ENCODE peak calls at places on chromosome 6, in five cellular contexts. O is mesendoderm, F is HCT116, E is keratinocyte, U is endodermal cell. T is an unnamed sample.

GRCh38 chr6:131966443-131966842 is 15.3 kb upstream of the CCN2 start:
- DNase-seq in O (no peak), F (no peak), U (no peak), E (no peak), T (peak; percentile 48)

GRCh38 chr6:20647585-20647984 is 113.3 kb downstream of the CDKAL1 start:
- DNase-seq in O (no peak), U (no peak), E (no peak), F (no peak), T (no peak)

GRCh38 chr6:21597706-21598273 is 4.2 kb downstream of the SOX4 start:
- DNase-seq in U (no peak), F (no peak), O (no peak), E (no peak), T (no peak)

GRCh38 chr6:293185-294174 is 1.2 kb downstream of the DUSP22 start:
- DNase-seq in O (peak; percentile 41), U (peak; percentile 69), F (no peak), E (no peak), T (peak; percentile 55)

GRCh38 chr6:72267470-72267869 is 354.4 kb upstream of the KCNQ5 start:
- DNase-seq in F (no peak), O (no peak), U (no peak), E (no peak), T (no peak)

GRCh38 chr6:3653528-3654070 is 97.9 kb downstream of the PXDC1 start:
- DNase-seq in U (no peak), O (no peak), E (no peak), F (no peak), T (no peak)

GRCh38 chr6:33116881-33117711 is 41.3 kb downstream of the HLA-DPB1 start:
- DNase-seq in F (no peak), O (peak; percentile 72), U (peak; percentile 79), E (no peak), T (no peak)

GRCh38 chr6:53718597-53719460 is 53.3 kb upstream of the KLHL31 start:
- DNase-seq in O (peak; percentile 72), E (peak; percentile 32), U (no peak), F (peak; percentile 65), T (peak; percentile 52)

GRCh38 chr6:119240257-119241123 is 109.1 kb downstream of the MAN1A1 start:
- DNase-seq in O (peak; percentile 69), E (no peak), U (peak; percentile 52), F (no peak), T (no peak)

GRCh38 chr6:56091159-56091869 is 156.1 kb downstream of the COL21A1 start:
- DNase-seq in O (no peak), U (no peak), E (peak; percentile 15), F (peak; percentile 26), T (no peak)

GRCh38 chr6:137734875-137735182 is 132.2 kb upstream of the TNFAIP3 start:
- DNase-seq in E (no peak), F (no peak), O (no peak), U (no peak), T (no peak)

GRCh38 chr6:142796024-142796423 is 149.0 kb downstream of the HIVEP2 start:
- DNase-seq in U (no peak), O (no peak), F (no peak), E (no peak), T (no peak)

GRCh38 chr6:82374481-82374880 is 10.9 kb downstream of the TPBG start:
- DNase-seq in E (no peak), O (no peak), U (no peak), F (no peak), T (no peak)

GRCh38 chr6:2940010-2940850 is 31.1 kb downstream of the SERPINB6 start:
- DNase-seq in O (no peak), E (no peak), U (peak; percentile 52), F (no peak), T (peak; percentile 27)

GRCh38 chr6:41546475-41546865 is 289 bp downstream of the FOXP4 start:
- DNase-seq in U (no peak), O (no peak), F (no peak), E (no peak), T (no peak)
- H3K4me1 ChIP-seq in U (peaks cover 24% of the 10 kb centered on the region), O (peaks cover 18% of the 10 kb centered on the region), F (no peaks in the 10 kb centered on the region), E (peaks cover 19% of the 10 kb centered on the region), T (peaks cover 16% of the 10 kb centered on the region)

GRCh38 chr6:66362888-66363287 is 655.9 kb upstream of the EYS start:
- DNase-seq in F (no peak), U (no peak), O (no peak), E (no peak), T (no peak)

GRCh38 chr6:66361886-66362285 is 654.9 kb upstream of the EYS start:
- DNase-seq in U (no peak), F (no peak), O (no peak), E (no peak), T (no peak)
- H3K4me1 ChIP-seq in U (no peaks in the 10 kb centered on the region), F (no peaks in the 10 kb centered on the region), O (no peaks in the 10 kb centered on the region), E (no peaks in the 10 kb centered on the region), T (no peaks in the 10 kb centered on the region)

GRCh38 chr6:90156861-90157260 is 139.8 kb downstream of the BACH2 start:
- DNase-seq in E (no peak), O (no peak), U (no peak), F (no peak), T (no peak)
- H3K4me1 ChIP-seq in E (peaks cover 9% of the 10 kb centered on the region), O (no peaks in the 10 kb centered on the region), U (no peaks in the 10 kb centered on the region), F (no peaks in the 10 kb centered on the region), T (peaks cover 5% of the 10 kb centered on the region)

GRCh38 chr6:26534681-26535465 is 3.3 kb upstream of the HMGN4 start:
- DNase-seq in U (no peak), O (no peak), F (no peak), E (no peak), T (no peak)
- H3K4me1 ChIP-seq in U (peaks cover 2% of the 10 kb centered on the region), O (no peaks in the 10 kb centered on the region), F (peaks cover 11% of the 10 kb centered on the region), E (peaks cover 18% of the 10 kb centered on the region), T (peaks cover 6% of the 10 kb centered on the region)

DNA sequence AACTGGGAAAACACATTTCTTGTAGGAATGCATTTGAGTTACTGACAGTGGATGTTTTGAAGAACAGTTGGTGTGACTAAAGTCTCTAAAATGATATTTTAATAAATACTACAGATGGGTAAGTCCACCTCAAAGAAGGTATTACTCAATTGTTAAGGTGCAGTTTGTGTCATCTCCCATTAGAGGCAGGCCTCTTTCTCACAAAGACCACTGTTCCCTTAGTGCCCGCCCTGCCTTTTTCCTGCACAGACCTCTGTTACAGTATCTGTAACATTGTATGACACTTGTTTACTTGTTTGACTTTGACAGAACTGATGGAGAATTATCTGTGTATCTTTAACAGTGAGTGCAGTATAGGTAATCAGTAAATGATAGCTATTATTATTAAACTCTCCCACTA is 5.2 kb upstream of the CRIP3 start:
- DNase-seq in O (no peak), U (no peak), F (no peak), E (no peak), T (no peak)
- H3K4me1 ChIP-seq in O (peaks cover 3% of the 10 kb centered on the region), U (no peaks in the 10 kb centered on the region), F (peaks cover 2% of the 10 kb centered on the region), E (peaks cover 6% of the 10 kb centered on the region), T (no peaks in the 10 kb centered on the region)

GRCh38 chr6:156686429-156686939 is 90.7 kb upstream of the ARID1B start:
- DNase-seq in E (no peak), O (peak; percentile 89), F (no peak), U (peak; percentile 80), T (no peak)
- H3K4me1 ChIP-seq in E (peaks cover 14% of the 10 kb centered on the region), O (no peaks in the 10 kb centered on the region), F (peaks cover 12% of the 10 kb centered on the region), U (no peaks in the 10 kb centered on the region), T (no peaks in the 10 kb centered on the region)

DNA sequence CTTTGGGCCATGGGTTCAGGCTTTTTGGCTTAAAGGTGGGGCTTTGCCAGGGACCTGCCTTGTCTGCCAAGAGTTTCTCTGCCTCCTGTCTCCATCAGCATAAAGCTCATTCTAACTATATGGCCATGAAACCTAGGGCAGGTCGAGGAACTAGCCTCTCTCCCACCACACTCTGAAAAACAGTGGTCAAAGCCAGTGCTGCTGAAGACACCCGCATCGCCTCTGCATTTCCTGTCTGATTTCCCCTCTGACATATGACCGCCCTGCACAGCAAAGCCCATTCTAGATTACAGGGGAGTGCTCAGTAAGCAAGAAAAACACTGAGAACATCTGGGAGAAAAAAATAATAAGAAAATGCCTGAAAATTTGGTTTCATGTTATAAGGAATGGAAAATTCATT is 573.6 kb downstream of the PRKN start:
- DNase-seq in E (no peak), U (no peak), O (no peak), F (no peak), T (no peak)
- H3K4me1 ChIP-seq in E (no peaks in the 10 kb centered on the region), U (no peaks in the 10 kb centered on the region), O (peaks cover 2% of the 10 kb centered on the region), F (no peaks in the 10 kb centered on the region), T (no peaks in the 10 kb centered on the region)

DNA sequence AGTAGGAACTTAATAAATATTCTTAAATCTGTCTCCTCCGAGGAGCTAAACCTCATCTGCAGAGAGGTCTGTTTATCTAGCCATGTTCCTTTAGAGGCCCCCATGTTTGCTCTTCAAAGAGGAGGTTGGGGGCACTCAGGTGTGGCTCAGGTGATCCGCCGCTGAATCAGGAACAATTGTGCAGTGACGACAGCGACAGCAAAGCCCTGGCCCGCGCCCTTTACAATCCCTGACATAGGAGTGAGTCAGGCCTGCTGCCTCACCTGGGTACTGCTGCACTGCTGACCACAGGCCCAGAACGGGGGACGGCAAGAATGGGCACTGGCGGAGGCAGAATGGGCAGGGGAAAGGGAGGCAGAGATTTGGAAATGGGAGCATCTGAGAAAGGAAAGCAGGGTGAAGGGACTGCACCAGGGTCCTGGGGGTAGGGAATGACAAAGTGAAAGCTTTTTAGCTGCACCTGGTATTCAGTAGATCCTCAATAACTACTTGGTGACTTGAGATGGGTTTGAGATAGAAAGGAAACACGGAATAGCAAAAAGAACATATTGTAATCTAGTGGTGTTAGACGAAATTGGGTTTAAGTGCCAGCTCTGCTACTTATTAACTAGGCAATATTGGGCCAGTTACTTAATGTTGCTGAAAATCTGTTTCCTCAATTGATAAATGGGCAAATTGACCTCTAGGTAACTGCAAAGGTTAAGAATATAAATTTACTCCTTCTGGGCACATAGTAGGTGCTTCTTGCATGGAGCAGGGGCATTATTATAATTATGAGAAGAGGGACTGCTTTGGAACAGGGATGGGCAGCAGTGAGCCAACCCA is 5.4 kb upstream of the IER3 start:
- DNase-seq in F (peak; percentile 89), U (no peak), O (no peak), E (peak; percentile 86), T (no peak)
- H3K4me1 ChIP-seq in F (peaks cover 81% of the 10 kb centered on the region), U (peaks cover 5% of the 10 kb centered on the region), O (peaks cover 7% of the 10 kb centered on the region), E (peaks cover 78% of the 10 kb centered on the region), T (peaks cover 7% of the 10 kb centered on the region)

T was measured in lung.